ENCODE peak calls at places on chromosome 3, in six cellular contexts. One of them, this sample, is unnamed.

GRCh38 chr3:134029734-134030381 is at the start of gene SLCO2A1:
- DNase-seq in K562: no peak
- DNase-seq in GM12891: peak; percentile 32
- DNase-seq in GM12878: no peak
- DNase-seq in HepG2: no peak
- DNase-seq in H1: no peak
- DNase-seq in this sample: no peak

GRCh38 chr3:69784854-69785523 is 45.7 kb downstream of the MITF start:
- DNase-seq in GM12891: no peak
- DNase-seq in H1: no peak
- DNase-seq in HepG2: no peak
- DNase-seq in GM12878: no peak
- DNase-seq in K562: no peak
- DNase-seq in this sample: no peak

GRCh38 chr3:24315991-24316390 is 178.7 kb downstream of the THRB start:
- DNase-seq in HepG2: no peak
- DNase-seq in H1: no peak
- DNase-seq in K562: no peak
- DNase-seq in GM12891: no peak
- DNase-seq in GM12878: no peak
- DNase-seq in this sample: no peak

GRCh38 chr3:143536817-143537535 is 311.3 kb downstream of the SLC9A9 start:
- DNase-seq in K562: no peak
- DNase-seq in HepG2: no peak
- DNase-seq in GM12878: no peak
- DNase-seq in GM12891: no peak
- DNase-seq in H1: no peak
- DNase-seq in this sample: no peak

GRCh38 chr3:72683068-72683467 is 165.2 kb downstream of the SHQ1 start:
- DNase-seq in K562: no peak
- DNase-seq in H1: no peak
- DNase-seq in GM12891: no peak
- DNase-seq in HepG2: no peak
- DNase-seq in GM12878: peak; percentile 57
- DNase-seq in this sample: no peak

GRCh38 chr3:195698325-195699147 is 22.2 kb upstream of the MUC20 start:
- DNase-seq in HepG2: no peak
- DNase-seq in GM12878: no peak
- DNase-seq in H1: no peak
- DNase-seq in GM12891: no peak
- DNase-seq in K562: no peak
- DNase-seq in this sample: no peak

GRCh38 chr3:110414851-110415250 is 656.8 kb upstream of the NECTIN3 start:
- DNase-seq in GM12878: no peak
- DNase-seq in H1: no peak
- DNase-seq in K562: no peak
- DNase-seq in HepG2: peak; percentile 31
- DNase-seq in GM12891: no peak
- DNase-seq in this sample: no peak

GRCh38 chr3:69389520-69390248 is 3.8 kb upstream of the FRMD4B start:
- DNase-seq in H1: no peak
- DNase-seq in GM12878: no peak
- DNase-seq in K562: no peak
- DNase-seq in GM12891: no peak
- DNase-seq in HepG2: no peak
- DNase-seq in this sample: no peak

GRCh38 chr3:196063049-196063448 is 18.8 kb downstream of the TFRC start:
- DNase-seq in GM12891: no peak
- DNase-seq in HepG2: no peak
- DNase-seq in GM12878: no peak
- DNase-seq in K562: no peak
- DNase-seq in H1: no peak
- DNase-seq in this sample: no peak

GRCh38 chr3:175422744-175423143 is 563.6 kb downstream of the NAALADL2 start:
- DNase-seq in GM12878: no peak
- DNase-seq in H1: no peak
- DNase-seq in GM12891: no peak
- DNase-seq in K562: no peak
- DNase-seq in HepG2: no peak
- DNase-seq in this sample: no peak

GRCh38 chr3:57682284-57682683 is 10.6 kb downstream of the DENND6A start:
- DNase-seq in H1: no peak
- DNase-seq in GM12878: no peak
- DNase-seq in GM12891: no peak
- DNase-seq in HepG2: no peak
- DNase-seq in K562: no peak
- DNase-seq in this sample: no peak

GRCh38 chr3:124384527-124384926 is 345.7 kb upstream of the UMPS start:
- DNase-seq in GM12878: no peak
- DNase-seq in HepG2: no peak
- DNase-seq in GM12891: no peak
- DNase-seq in K562: no peak
- DNase-seq in H1: no peak
- DNase-seq in this sample: no peak

GRCh38 chr3:27722957-27723802 is 1.1 kb upstream of the EOMES start:
- DNase-seq in K562: no peak
- DNase-seq in H1: no peak
- DNase-seq in HepG2: no peak
- DNase-seq in GM12878: no peak
- DNase-seq in GM12891: no peak
- DNase-seq in this sample: no peak

GRCh38 chr3:37993811-37994638 is 3.4 kb downstream of the VILL start:
- DNase-seq in K562: peak; percentile 86
- DNase-seq in H1: no peak
- DNase-seq in HepG2: no peak
- DNase-seq in GM12878: no peak
- DNase-seq in GM12891: peak; percentile 59
- DNase-seq in this sample: peak; percentile 62

GRCh38 chr3:37991109-37991508 is 523 bp downstream of the VILL start:
- DNase-seq in GM12891: no peak
- DNase-seq in H1: no peak
- DNase-seq in K562: no peak
- DNase-seq in GM12878: no peak
- DNase-seq in HepG2: no peak
- DNase-seq in this sample: no peak

GRCh38 chr3:37993067-37993809 is 2.7 kb downstream of the VILL start:
- DNase-seq in GM12891: no peak
- DNase-seq in GM12878: no peak
- DNase-seq in HepG2: no peak
- DNase-seq in K562: no peak
- DNase-seq in H1: no peak
- DNase-seq in this sample: no peak

GRCh38 chr3:37991823-37992222 is 1.2 kb downstream of the VILL start:
- DNase-seq in GM12891: no peak
- DNase-seq in GM12878: no peak
- DNase-seq in H1: no peak
- DNase-seq in HepG2: no peak
- DNase-seq in K562: no peak
- DNase-seq in this sample: no peak

DNA sequence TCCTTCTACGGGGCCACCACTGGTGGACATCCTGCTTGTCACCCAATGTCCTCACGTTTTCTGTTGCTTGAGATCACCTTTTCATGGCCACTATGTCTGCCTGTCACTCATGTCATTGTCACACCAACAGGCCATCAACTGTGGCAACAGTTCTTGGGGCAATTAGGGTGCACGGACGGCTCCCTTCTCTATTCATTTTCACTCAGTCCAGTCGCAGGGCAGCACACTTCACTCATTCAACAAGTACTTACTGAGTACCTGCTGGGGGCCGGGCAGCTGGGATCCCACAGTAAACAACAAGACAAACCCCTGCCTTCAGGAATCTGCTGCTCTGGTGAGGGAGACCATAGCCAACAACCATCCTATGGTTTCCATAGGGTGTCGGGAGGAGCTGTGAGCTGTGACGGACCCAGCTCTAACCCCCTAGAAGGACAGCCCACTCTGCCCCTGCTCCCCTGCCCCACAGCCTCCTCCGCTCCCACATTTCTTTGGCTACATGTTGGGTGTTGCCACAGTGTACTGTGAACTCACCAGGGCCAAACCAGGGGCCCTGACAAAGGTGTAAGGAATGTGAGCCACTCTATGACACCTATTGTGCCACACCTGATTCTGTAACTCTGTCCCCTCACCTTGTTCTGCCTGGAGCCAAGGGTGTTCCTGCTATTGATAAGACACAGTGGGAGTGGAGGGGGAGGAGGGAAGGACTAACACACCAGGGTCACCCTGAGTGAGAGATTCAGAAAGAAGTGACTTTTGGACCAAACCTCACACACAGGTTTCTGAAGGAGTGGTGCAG is 1.9 kb downstream of the VILL start:
- DNase-seq in GM12891: no peak
- DNase-seq in H1: no peak
- DNase-seq in GM12878: no peak
- DNase-seq in HepG2: peak; percentile 48
- DNase-seq in K562: peak; percentile 51
- DNase-seq in this sample: no peak
- TF ChIP-seq TAF1 in GM12891: no peak
- TF ChIP-seq TAF1 in H1: no peak
- TF ChIP-seq TAF1 in GM12878: no peak
- TF ChIP-seq TAF1 in HepG2: no peak
- TF ChIP-seq TAF1 in K562: no peak
- TF ChIP-seq TAF1 in this sample: no peak

GRCh38 chr3:10025205-10026083 is 793 bp upstream of the FANCD2 start:
- DNase-seq in K562: no peak
- DNase-seq in H1: no peak
- DNase-seq in GM12878: no peak
- DNase-seq in HepG2: no peak
- DNase-seq in GM12891: no peak
- DNase-seq in this sample: no peak

GRCh38 chr3:10023587-10024310 is 2.5 kb upstream of the FANCD2 start:
- DNase-seq in K562: peak; percentile 58
- DNase-seq in GM12878: no peak
- DNase-seq in HepG2: no peak
- DNase-seq in H1: no peak
- DNase-seq in GM12891: no peak
- DNase-seq in this sample: no peak

GRCh38 chr3:10021856-10022775 is 4.1 kb upstream of the FANCD2 start:
- DNase-seq in H1: no peak
- DNase-seq in HepG2: no peak
- DNase-seq in GM12891: no peak
- DNase-seq in K562: no peak
- DNase-seq in GM12878: no peak
- DNase-seq in this sample: no peak

DNA sequence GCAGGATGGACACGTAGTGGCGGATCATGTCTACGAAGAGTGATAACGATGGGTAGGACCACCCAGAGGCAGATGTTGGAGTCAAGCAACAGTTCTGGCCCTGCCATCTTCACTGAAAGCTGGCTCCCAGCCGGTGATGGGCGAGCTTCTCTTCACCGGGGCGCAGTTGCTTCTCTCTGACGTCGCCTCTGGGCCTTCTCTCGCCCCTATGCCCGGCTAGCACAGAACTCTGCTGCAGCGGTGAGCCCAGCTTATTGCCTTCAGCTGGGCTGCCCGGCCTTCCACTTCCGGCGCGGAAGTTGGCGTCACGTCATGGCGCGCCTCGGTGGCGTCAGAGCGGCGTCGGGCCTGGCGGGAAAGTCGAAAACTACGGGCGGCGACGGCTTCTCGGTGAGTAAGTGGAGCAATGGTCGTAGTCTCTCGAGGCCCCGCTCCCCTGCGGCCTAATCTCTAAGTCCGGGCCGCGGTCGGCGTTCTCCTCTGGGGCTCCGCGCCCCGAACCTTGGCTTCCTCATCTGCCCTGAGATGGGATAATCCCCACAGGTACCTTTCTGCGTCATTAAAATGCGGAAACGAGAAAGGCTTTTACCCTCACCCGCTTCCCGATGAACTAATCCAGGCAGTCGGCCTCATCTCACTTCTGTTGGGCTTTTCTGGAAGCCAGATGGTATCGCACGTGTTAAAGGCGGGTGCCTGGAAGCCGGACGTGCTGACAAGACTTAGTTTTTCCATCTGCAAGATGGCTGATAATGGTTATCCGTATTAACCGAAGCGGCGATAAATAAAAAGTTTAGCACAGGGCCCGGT is at the start of gene FANCD2:
- DNase-seq in K562: peak; percentile 88
- DNase-seq in HepG2: peak; percentile 72
- DNase-seq in H1: peak; percentile 53
- DNase-seq in GM12878: peak; percentile 60
- DNase-seq in GM12891: peak; percentile 77
- DNase-seq in this sample: peak; percentile 76
- TF ChIP-seq POLR2A in K562: peak; percentile 88
- TF ChIP-seq POLR2A in HepG2: peak; percentile 86
- TF ChIP-seq POLR2A in H1: peak; percentile 94
- TF ChIP-seq POLR2A in GM12878: peak; percentile 92
- TF ChIP-seq POLR2A in GM12891: peak; percentile 84
- TF ChIP-seq POLR2A in this sample: peak; percentile 88

GRCh38 chr3:46694520-46694919 is 1.0 kb upstream of the ALS2CL start:
- DNase-seq in K562: no peak
- DNase-seq in HepG2: no peak
- DNase-seq in GM12878: no peak
- DNase-seq in GM12891: no peak
- DNase-seq in H1: no peak
- DNase-seq in this sample: no peak

GRCh38 chr3:46693897-46694235 is 387 bp upstream of the ALS2CL start:
- DNase-seq in HepG2: no peak
- DNase-seq in K562: no peak
- DNase-seq in GM12891: no peak
- DNase-seq in GM12878: no peak
- DNase-seq in H1: no peak
- DNase-seq in this sample: peak; percentile 42

GRCh38 chr3:46693038-46693896 is at the start of gene ALS2CL:
- DNase-seq in K562: peak; percentile 97
- DNase-seq in GM12891: peak; percentile 67
- DNase-seq in H1: no peak
- DNase-seq in HepG2: no peak
- DNase-seq in GM12878: no peak
- DNase-seq in this sample: peak; percentile 59

GRCh38 chr3:46695962-46696922 is 2.8 kb upstream of the ALS2CL start:
- DNase-seq in GM12878: no peak
- DNase-seq in K562: no peak
- DNase-seq in H1: no peak
- DNase-seq in HepG2: no peak
- DNase-seq in GM12891: no peak
- DNase-seq in this sample: no peak

GRCh38 chr3:46695177-46695961 is 1.9 kb upstream of the ALS2CL start:
- DNase-seq in K562: peak; percentile 61
- DNase-seq in GM12891: no peak
- DNase-seq in H1: no peak
- DNase-seq in GM12878: no peak
- DNase-seq in HepG2: no peak
- DNase-seq in this sample: no peak
- TF ChIP-seq POLR2AphosphoS5 in K562: no peak
- TF ChIP-seq POLR2AphosphoS5 in GM12891: no peak
- TF ChIP-seq POLR2AphosphoS5 in H1: no peak
- TF ChIP-seq POLR2AphosphoS5 in GM12878: no peak
- TF ChIP-seq POLR2AphosphoS5 in HepG2: no peak
- TF ChIP-seq POLR2AphosphoS5 in this sample: no peak

GRCh38 chr3:49812916-49813496 is 747 bp downstream of the UBA7 start:
- DNase-seq in H1: no peak
- DNase-seq in GM12878: no peak
- DNase-seq in K562: no peak
- DNase-seq in GM12891: no peak
- DNase-seq in HepG2: no peak
- DNase-seq in this sample: no peak

GRCh38 chr3:49813497-49814174 is at the start of gene UBA7:
- DNase-seq in GM12891: peak; percentile 74
- DNase-seq in GM12878: no peak
- DNase-seq in K562: no peak
- DNase-seq in HepG2: peak; percentile 74
- DNase-seq in H1: no peak
- DNase-seq in this sample: peak; percentile 83
- TF ChIP-seq TAF1 in GM12891: peak; percentile 73
- TF ChIP-seq TAF1 in GM12878: no peak
- TF ChIP-seq TAF1 in K562: no peak
- TF ChIP-seq TAF1 in HepG2: peak; percentile 22
- TF ChIP-seq TAF1 in H1: no peak
- TF ChIP-seq TAF1 in this sample: no peak

GRCh38 chr3:46958469-46959168 is 17.9 kb downstream of the CCDC12 start:
- DNase-seq in HepG2: no peak
- DNase-seq in H1: no peak
- DNase-seq in K562: no peak
- DNase-seq in GM12891: no peak
- DNase-seq in GM12878: no peak
- DNase-seq in this sample: no peak
- TF ChIP-seq POLR2A in HepG2: no peak
- TF ChIP-seq POLR2A in H1: no peak
- TF ChIP-seq POLR2A in K562: no peak
- TF ChIP-seq POLR2A in GM12891: no peak
- TF ChIP-seq POLR2A in GM12878: no peak
- TF ChIP-seq POLR2A in this sample: no peak

This sample was measured in GM12892.